ENCODE peak calls at places on chromosomes 11 and 22, in seven cellular contexts. G, C, J, B, A, R and Q are unnamed samples.

GRCh38 chr22:42885446-42885845 is 28.4 kb upstream of the ARFGAP3 start:
- DNase-seq in A (no peak), G (no peak), C (no peak), B (no peak), J (no peak), R (no peak), Q (no peak)

GRCh38 chr22:23774922-23775436 is 2.3 kb downstream of the MMP11 start:
- DNase-seq in A (no peak), R (no peak), C (no peak), G (no peak), J (no peak), B (no peak), Q (no peak)

GRCh38 chr11:95922536-95923440 is 1.1 kb downstream of the MTMR2 start:
- DNase-seq in A (no peak), C (peak; percentile 6), J (no peak), B (no peak), R (no peak), G (peak; percentile 47), Q (no peak)

GRCh38 chr11:122189259-122189658 is 73.2 kb upstream of the BLID start:
- DNase-seq in C (no peak), A (no peak), G (no peak), B (no peak), R (peak; percentile 90), J (no peak), Q (no peak)

GRCh38 chr11:95732930-95733602 is 56.5 kb downstream of the FAM76B start:
- DNase-seq in R (no peak), A (no peak), C (no peak), J (no peak), B (no peak), G (no peak), Q (no peak)

GRCh38 chr22:23305922-23306374 is 125.6 kb downstream of the BCR start:
- DNase-seq in A (peak; percentile 66), R (peak; percentile 45), C (no peak), J (peak; percentile 65), B (peak; percentile 87), G (peak; percentile 85), Q (peak; percentile 58)

GRCh38 chr11:130601141-130601540 is 152.7 kb downstream of the ADAMTS15 start:
- DNase-seq in B (no peak), C (no peak), J (no peak), G (no peak), R (no peak), A (no peak), Q (no peak)

GRCh38 chr11:13963949-13964770 is 1.6 kb downstream of the SPON1 start:
- DNase-seq in R (no peak), A (no peak), J (peak; percentile 79), G (no peak), B (no peak), C (no peak), Q (no peak)

GRCh38 chr11:120139316-120140069 is 1.6 kb upstream of the TRIM29 start:
- DNase-seq in R (no peak), C (no peak), G (no peak), A (no peak), J (no peak), B (no peak), Q (no peak)

GRCh38 chr22:17257578-17257977 is 38.3 kb upstream of the ADA2 start:
- DNase-seq in J (no peak), B (no peak), A (no peak), C (no peak), G (no peak), R (no peak), Q (no peak)

GRCh38 chr22:19810381-19811141 is 44.1 kb downstream of the GNB1L start:
- DNase-seq in J (peak; percentile 70), C (peak; percentile 53), G (no peak), B (no peak), R (peak; percentile 37), A (no peak), Q (no peak)

GRCh38 chr11:15988693-15989231 is 367.6 kb downstream of the SOX6 start:
- DNase-seq in R (no peak), B (no peak), J (no peak), G (no peak), A (no peak), C (no peak), Q (no peak)

GRCh38 chr11:95058622-95059021 is 8.1 kb upstream of the SRSF8 start:
- DNase-seq in R (no peak), G (no peak), B (no peak), C (no peak), J (no peak), A (no peak), Q (no peak)

GRCh38 chr22:33002035-33002434 is 56.1 kb downstream of the SYN3 start:
- DNase-seq in J (no peak), R (no peak), A (no peak), C (no peak), G (no peak), B (no peak), Q (no peak)

GRCh38 chr11:112835556-112835955 is 125.7 kb upstream of the NCAM1 start:
- DNase-seq in B (no peak), R (no peak), C (no peak), J (no peak), A (no peak), G (no peak), Q (no peak)

GRCh38 chr11:64643927-64644326 is 52.9 kb downstream of the SLC22A12 start:
- DNase-seq in J (no peak), C (no peak), B (no peak), R (no peak), A (no peak), G (no peak), Q (no peak)

GRCh38 chr11:61922539-61922938 is 5.2 kb upstream of the RAB3IL1 start:
- DNase-seq in J (no peak), C (no peak), B (peak; percentile 28), G (no peak), R (peak; percentile 91), A (no peak), Q (no peak)

GRCh38 chr11:111155021-111155420 is 90.5 kb upstream of the POU2AF2 start:
- DNase-seq in C (no peak), R (no peak), G (no peak), B (no peak), J (no peak), A (no peak), Q (no peak)